ENCODE peak calls at places on chromosomes 5 and 9, in six cellular contexts. I is astrocyte of the cerebellum, M is NCI-H1048, J is left cardiac atrium, D is right lobe of liver, X is EL. W is an unnamed sample.
A peak's percentile ranks its signal among the peaks of the same experiment; 100 is the strongest.

GRCh38 chr5:36495638-36496010 is 110.8 kb upstream of the SLC1A3 start:
- DNase-seq in I (peak; percentile 70), M (no peak), J (no peak), D (no peak), X (no peak), W (no peak)

GRCh38 chr5:119284031-119284430 is 71.8 kb upstream of the TNFAIP8 start:
- DNase-seq in I (no peak), M (no peak), J (no peak), D (no peak), X (no peak), W (no peak)

GRCh38 chr5:54171645-54172384 is 138.6 kb downstream of the ARL15 start:
- DNase-seq in I (peak; percentile 49), M (no peak), J (no peak), D (peak; percentile 42), X (peak; percentile 51), W (peak; percentile 71)

GRCh38 chr5:132473019-132473531 is 17.5 kb downstream of the IRF1 start:
- DNase-seq in I (no peak), M (no peak), J (no peak), D (no peak), X (no peak), W (no peak)

GRCh38 chr9:133777111-133777791 is 39.1 kb upstream of the SARDH start:
- DNase-seq in I (no peak), M (no peak), J (no peak), D (peak; percentile 13), X (no peak), W (no peak)

GRCh38 chr9:31275419-31275818 is 1109.0 kb upstream of the ACO1 start:
- DNase-seq in I (no peak), M (no peak), J (no peak), D (no peak), X (no peak), W (no peak)

GRCh38 chr5:118794281-118794680 is 194.1 kb downstream of the DTWD2 start:
- DNase-seq in I (no peak), M (no peak), J (no peak), D (no peak), X (no peak), W (no peak)

GRCh38 chr5:375336-375920 is 53.9 kb downstream of the AHRR start:
- DNase-seq in I (no peak), M (no peak), J (no peak), D (no peak), X (no peak), W (no peak)

GRCh38 chr5:178334856-178335255 is 102.3 kb upstream of the PHYKPL start:
- DNase-seq in I (no peak), M (no peak), J (peak; percentile 28), D (no peak), X (no peak), W (no peak)

GRCh38 chr9:128124873-128125574 is 2.5 kb downstream of the PTGES2 start:
- DNase-seq in I (no peak), M (no peak), J (peak; percentile 60), D (peak; percentile 64), X (peak; percentile 60), W (peak; percentile 74)

GRCh38 chr5:116675628-116675910 is 100.9 kb upstream of the SEMA6A start:
- DNase-seq in I (no peak), M (no peak), J (no peak), D (no peak), X (no peak), W (no peak)

GRCh38 chr9:98290411-98290810 is 35.0 kb upstream of the TBC1D2 start:
- DNase-seq in I (no peak), M (no peak), J (no peak), D (no peak), X (no peak), W (no peak)

GRCh38 chr9:34998266-34998665 is 8.7 kb downstream of the DNAJB5 start:
- DNase-seq in I (no peak), M (no peak), J (no peak), D (no peak), X (no peak), W (no peak)

GRCh38 chr9:130913599-130914416 is 17.2 kb upstream of the QRFP start:
- DNase-seq in I (no peak), M (no peak), J (no peak), D (no peak), X (no peak), W (no peak)

GRCh38 chr5:137304227-137304874 is 194.8 kb downstream of the SPOCK1 start:
- DNase-seq in I (no peak), M (no peak), J (peak; percentile 40), D (peak; percentile 58), X (no peak), W (peak; percentile 60)

GRCh38 chr5:103562084-103562452 is 521 bp downstream of the NUDT12 start:
- DNase-seq in I (no peak), M (no peak), J (no peak), D (no peak), X (no peak), W (no peak)

GRCh38 chr9:36934478-36935065 is 99.5 kb downstream of the PAX5 start:
- DNase-seq in I (no peak), M (no peak), J (no peak), D (no peak), X (no peak), W (no peak)

GRCh38 chr5:132961887-132962286 is 1.5 kb downstream of the AFF4 start:
- DNase-seq in I (peak; percentile 41), M (no peak), J (no peak), D (no peak), X (peak; percentile 53), W (peak; percentile 57)

GRCh38 chr5:123035320-123035949 is 1.1 kb downstream of the PPIC start:
- DNase-seq in I (peak; percentile 1), M (peak; percentile 33), J (peak; percentile 64), D (peak; percentile 60), X (peak; percentile 57), W (peak; percentile 63)

GRCh38 chr5:129460121-129460950 is at the start of gene ADAMTS19:
- DNase-seq in I (no peak), M (peak; percentile 23), J (peak; percentile 26), D (peak; percentile 28), X (peak; percentile 38), W (peak; percentile 36)

GRCh38 chr9:79263666-79264460 is 307.9 kb upstream of the TLE4 start:
- DNase-seq in I (no peak), M (no peak), J (no peak), D (peak; percentile 31), X (peak; percentile 63), W (no peak)

GRCh38 chr9:38649731-38650363 is 29.5 kb upstream of the ANKRD18A start:
- DNase-seq in I (no peak), M (no peak), J (peak; percentile 45), D (no peak), X (no peak), W (no peak)

GRCh38 chr5:97525780-97526179 is 342.7 kb upstream of the RIOK2 start:
- DNase-seq in I (no peak), M (no peak), J (no peak), D (no peak), X (no peak), W (no peak)

GRCh38 chr9:128024761-128025308 is 42.3 kb downstream of the NAIF1 start:
- DNase-seq in I (no peak), M (no peak), J (no peak), D (no peak), X (no peak), W (no peak)

GRCh38 chr5:122051569-122051968 is 26.5 kb downstream of the LOX start:
- DNase-seq in I (no peak), M (no peak), J (no peak), D (no peak), X (no peak), W (no peak)

GRCh38 chr5:168669668-168670378 is 90.7 kb upstream of the PANK3 start:
- DNase-seq in I (no peak), M (no peak), J (no peak), D (no peak), X (no peak), W (no peak)

GRCh38 chr5:15074651-15075050 is 203.1 kb upstream of the ANKH start:
- DNase-seq in I (no peak), M (no peak), J (no peak), D (no peak), X (peak; percentile 13), W (no peak)

GRCh38 chr9:120909904-120910303 is 16.7 kb downstream of the TRAF1 start:
- DNase-seq in I (no peak), M (no peak), J (no peak), D (no peak), X (no peak), W (peak; percentile 39)

GRCh38 chr5:135079760-135080159 is 45.7 kb upstream of the PITX1 start:
- DNase-seq in I (no peak), M (no peak), J (no peak), D (no peak), X (no peak), W (no peak)

GRCh38 chr5:179407191-179408175 is 62.2 kb upstream of the ADAMTS2 start:
- DNase-seq in I (no peak), M (no peak), J (no peak), D (no peak), X (no peak), W (no peak)

GRCh38 chr9:81113408-81114124 is 575.8 kb downstream of the TLE1 start:
- DNase-seq in I (no peak), M (no peak), J (no peak), D (no peak), X (no peak), W (no peak)

GRCh38 chr5:77645158-77645994 is 6.9 kb upstream of the OTP start:
- DNase-seq in I (no peak), M (no peak), J (no peak), D (peak; percentile 57), X (peak; percentile 44), W (peak; percentile 53)

GRCh38 chr5:72618699-72619098 is 111.5 kb upstream of the ZNF366 start:
- DNase-seq in I (no peak), M (no peak), J (no peak), D (no peak), X (no peak), W (no peak)

GRCh38 chr9:36993933-36994764 is 39.9 kb downstream of the PAX5 start:
- DNase-seq in I (no peak), M (no peak), J (no peak), D (no peak), X (no peak), W (no peak)

GRCh38 chr9:8095531-8096223 is 296.1 kb upstream of the DMAC1 start:
- DNase-seq in I (no peak), M (no peak), J (no peak), D (no peak), X (no peak), W (no peak)

W was measured in dermis blood vessel endothelial cell.